ENCODE peak calls at places on chromosomes 6 and 20, in seven cellular contexts. One of them, this sample, is unnamed.

GRCh38 chr6:90079555-90080490 is 185.6 kb downstream of the GJA10 start:
- DNase-seq in stimulated activated CD8-positive, alpha-beta memory T cell treated with anti-CD3 and anti-CD28 coated beads, Interleukin-7, amount 100 ng/mL, for 4 hours: peak; percentile 46
- DNase-seq in anterior cingulate cortex: no peak
- DNase-seq in BE2C: no peak
- DNase-seq in amniotic epithelial cell: no peak
- DNase-seq in non-pigmented ciliary epithelial cell: no peak
- DNase-seq in T1000: no peak
- DNase-seq in this sample: no peak

GRCh38 chr20:10505320-10506226 is 70.5 kb downstream of the SLX4IP start:
- DNase-seq in stimulated activated CD8-positive, alpha-beta memory T cell treated with anti-CD3 and anti-CD28 coated beads, Interleukin-7, amount 100 ng/mL, for 4 hours: no peak
- DNase-seq in anterior cingulate cortex: no peak
- DNase-seq in BE2C: no peak
- DNase-seq in amniotic epithelial cell: peak; percentile 96
- DNase-seq in non-pigmented ciliary epithelial cell: no peak
- DNase-seq in T1000: no peak
- DNase-seq in this sample: no peak

GRCh38 chr6:33755070-33755869 is 8.6 kb upstream of the IP6K3 start:
- DNase-seq in stimulated activated CD8-positive, alpha-beta memory T cell treated with anti-CD3 and anti-CD28 coated beads, Interleukin-7, amount 100 ng/mL, for 4 hours: no peak
- DNase-seq in anterior cingulate cortex: no peak
- DNase-seq in BE2C: peak; percentile 42
- DNase-seq in amniotic epithelial cell: no peak
- DNase-seq in non-pigmented ciliary epithelial cell: no peak
- DNase-seq in T1000: no peak
- DNase-seq in this sample: no peak

GRCh38 chr6:9933674-9934073 is 481.2 kb downstream of the TFAP2A start:
- DNase-seq in stimulated activated CD8-positive, alpha-beta memory T cell treated with anti-CD3 and anti-CD28 coated beads, Interleukin-7, amount 100 ng/mL, for 4 hours: no peak
- DNase-seq in anterior cingulate cortex: no peak
- DNase-seq in BE2C: no peak
- DNase-seq in amniotic epithelial cell: no peak
- DNase-seq in non-pigmented ciliary epithelial cell: no peak
- DNase-seq in T1000: no peak
- DNase-seq in this sample: no peak

GRCh38 chr6:37696841-37697735 is 595 bp downstream of the MDGA1 start:
- DNase-seq in stimulated activated CD8-positive, alpha-beta memory T cell treated with anti-CD3 and anti-CD28 coated beads, Interleukin-7, amount 100 ng/mL, for 4 hours: no peak
- DNase-seq in anterior cingulate cortex: no peak
- DNase-seq in BE2C: peak; percentile 52
- DNase-seq in amniotic epithelial cell: no peak
- DNase-seq in non-pigmented ciliary epithelial cell: no peak
- DNase-seq in T1000: no peak
- DNase-seq in this sample: no peak

GRCh38 chr20:56360133-56360898 is 1.5 kb downstream of the FAM210B start:
- DNase-seq in stimulated activated CD8-positive, alpha-beta memory T cell treated with anti-CD3 and anti-CD28 coated beads, Interleukin-7, amount 100 ng/mL, for 4 hours: no peak
- DNase-seq in anterior cingulate cortex: no peak
- DNase-seq in BE2C: no peak
- DNase-seq in amniotic epithelial cell: peak; percentile 35
- DNase-seq in non-pigmented ciliary epithelial cell: no peak
- DNase-seq in T1000: no peak
- DNase-seq in this sample: no peak

GRCh38 chr20:38307371-38308046 is 3.6 kb downstream of the BPI start:
- DNase-seq in stimulated activated CD8-positive, alpha-beta memory T cell treated with anti-CD3 and anti-CD28 coated beads, Interleukin-7, amount 100 ng/mL, for 4 hours: no peak
- DNase-seq in anterior cingulate cortex: no peak
- DNase-seq in BE2C: no peak
- DNase-seq in amniotic epithelial cell: peak; percentile 77
- DNase-seq in non-pigmented ciliary epithelial cell: peak; percentile 66
- DNase-seq in T1000: no peak
- DNase-seq in this sample: no peak

GRCh38 chr6:33934726-33935270 is 131.0 kb upstream of the MLN start:
- DNase-seq in stimulated activated CD8-positive, alpha-beta memory T cell treated with anti-CD3 and anti-CD28 coated beads, Interleukin-7, amount 100 ng/mL, for 4 hours: no peak
- DNase-seq in anterior cingulate cortex: no peak
- DNase-seq in BE2C: no peak
- DNase-seq in amniotic epithelial cell: no peak
- DNase-seq in non-pigmented ciliary epithelial cell: no peak
- DNase-seq in T1000: no peak
- DNase-seq in this sample: no peak

GRCh38 chr6:4344317-4344899 is 209.0 kb upstream of the ECI2 start:
- DNase-seq in stimulated activated CD8-positive, alpha-beta memory T cell treated with anti-CD3 and anti-CD28 coated beads, Interleukin-7, amount 100 ng/mL, for 4 hours: no peak
- DNase-seq in anterior cingulate cortex: no peak
- DNase-seq in BE2C: no peak
- DNase-seq in amniotic epithelial cell: peak; percentile 35
- DNase-seq in non-pigmented ciliary epithelial cell: no peak
- DNase-seq in T1000: no peak
- DNase-seq in this sample: no peak

GRCh38 chr6:118722820-118723526 is 71.6 kb upstream of the CEP85L start:
- DNase-seq in stimulated activated CD8-positive, alpha-beta memory T cell treated with anti-CD3 and anti-CD28 coated beads, Interleukin-7, amount 100 ng/mL, for 4 hours: no peak
- DNase-seq in anterior cingulate cortex: no peak
- DNase-seq in BE2C: no peak
- DNase-seq in amniotic epithelial cell: no peak
- DNase-seq in non-pigmented ciliary epithelial cell: no peak
- DNase-seq in T1000: no peak
- DNase-seq in this sample: no peak

GRCh38 chr6:3317741-3318211 is 59.0 kb downstream of the PSMG4 start:
- DNase-seq in stimulated activated CD8-positive, alpha-beta memory T cell treated with anti-CD3 and anti-CD28 coated beads, Interleukin-7, amount 100 ng/mL, for 4 hours: no peak
- DNase-seq in anterior cingulate cortex: no peak
- DNase-seq in BE2C: no peak
- DNase-seq in amniotic epithelial cell: no peak
- DNase-seq in non-pigmented ciliary epithelial cell: no peak
- DNase-seq in T1000: no peak
- DNase-seq in this sample: no peak

GRCh38 chr6:104642871-104643270 is 216.8 kb downstream of the HACE1 start:
- DNase-seq in stimulated activated CD8-positive, alpha-beta memory T cell treated with anti-CD3 and anti-CD28 coated beads, Interleukin-7, amount 100 ng/mL, for 4 hours: no peak
- DNase-seq in anterior cingulate cortex: no peak
- DNase-seq in BE2C: no peak
- DNase-seq in amniotic epithelial cell: no peak
- DNase-seq in non-pigmented ciliary epithelial cell: no peak
- DNase-seq in T1000: no peak
- DNase-seq in this sample: no peak

GRCh38 chr6:39225946-39226437 is 3.3 kb downstream of the KCNK5 start:
- DNase-seq in stimulated activated CD8-positive, alpha-beta memory T cell treated with anti-CD3 and anti-CD28 coated beads, Interleukin-7, amount 100 ng/mL, for 4 hours: peak; percentile 48
- DNase-seq in anterior cingulate cortex: no peak
- DNase-seq in BE2C: no peak
- DNase-seq in amniotic epithelial cell: no peak
- DNase-seq in non-pigmented ciliary epithelial cell: no peak
- DNase-seq in T1000: no peak
- DNase-seq in this sample: no peak

GRCh38 chr6:52305385-52305784 is 20.8 kb upstream of the MCM3 start:
- DNase-seq in stimulated activated CD8-positive, alpha-beta memory T cell treated with anti-CD3 and anti-CD28 coated beads, Interleukin-7, amount 100 ng/mL, for 4 hours: no peak
- DNase-seq in anterior cingulate cortex: no peak
- DNase-seq in BE2C: no peak
- DNase-seq in amniotic epithelial cell: no peak
- DNase-seq in non-pigmented ciliary epithelial cell: no peak
- DNase-seq in T1000: no peak
- DNase-seq in this sample: no peak

GRCh38 chr6:91352878-91353277 is 766.0 kb upstream of the MAP3K7 start:
- DNase-seq in stimulated activated CD8-positive, alpha-beta memory T cell treated with anti-CD3 and anti-CD28 coated beads, Interleukin-7, amount 100 ng/mL, for 4 hours: no peak
- DNase-seq in anterior cingulate cortex: no peak
- DNase-seq in BE2C: no peak
- DNase-seq in amniotic epithelial cell: peak; percentile 26
- DNase-seq in non-pigmented ciliary epithelial cell: no peak
- DNase-seq in T1000: no peak
- DNase-seq in this sample: no peak

GRCh38 chr6:37053683-37054082 is 48.2 kb downstream of the FGD2 start:
- DNase-seq in stimulated activated CD8-positive, alpha-beta memory T cell treated with anti-CD3 and anti-CD28 coated beads, Interleukin-7, amount 100 ng/mL, for 4 hours: no peak
- DNase-seq in anterior cingulate cortex: no peak
- DNase-seq in BE2C: no peak
- DNase-seq in amniotic epithelial cell: no peak
- DNase-seq in non-pigmented ciliary epithelial cell: no peak
- DNase-seq in T1000: no peak
- DNase-seq in this sample: no peak

GRCh38 chr6:148455674-148456559 is 113.3 kb downstream of the SASH1 start:
- DNase-seq in stimulated activated CD8-positive, alpha-beta memory T cell treated with anti-CD3 and anti-CD28 coated beads, Interleukin-7, amount 100 ng/mL, for 4 hours: no peak
- DNase-seq in anterior cingulate cortex: peak; percentile 58
- DNase-seq in BE2C: no peak
- DNase-seq in amniotic epithelial cell: no peak
- DNase-seq in non-pigmented ciliary epithelial cell: no peak
- DNase-seq in T1000: no peak
- DNase-seq in this sample: no peak

GRCh38 chr6:168127384-168127868 is 48.4 kb upstream of the FRMD1 start:
- DNase-seq in stimulated activated CD8-positive, alpha-beta memory T cell treated with anti-CD3 and anti-CD28 coated beads, Interleukin-7, amount 100 ng/mL, for 4 hours: no peak
- DNase-seq in anterior cingulate cortex: no peak
- DNase-seq in BE2C: no peak
- DNase-seq in amniotic epithelial cell: no peak
- DNase-seq in non-pigmented ciliary epithelial cell: no peak
- DNase-seq in T1000: no peak
- DNase-seq in this sample: no peak

GRCh38 chr6:166775180-166775922 is 148.3 kb upstream of the RPS6KA2 start:
- DNase-seq in stimulated activated CD8-positive, alpha-beta memory T cell treated with anti-CD3 and anti-CD28 coated beads, Interleukin-7, amount 100 ng/mL, for 4 hours: peak; percentile 38
- DNase-seq in anterior cingulate cortex: peak; percentile 15
- DNase-seq in BE2C: peak; percentile 62
- DNase-seq in amniotic epithelial cell: peak; percentile 62
- DNase-seq in non-pigmented ciliary epithelial cell: peak; percentile 32
- DNase-seq in T1000: no peak
- DNase-seq in this sample: peak; percentile 69

GRCh38 chr6:143538374-143538773 is 26.9 kb upstream of the FUCA2 start:
- DNase-seq in stimulated activated CD8-positive, alpha-beta memory T cell treated with anti-CD3 and anti-CD28 coated beads, Interleukin-7, amount 100 ng/mL, for 4 hours: no peak
- DNase-seq in anterior cingulate cortex: no peak
- DNase-seq in BE2C: no peak
- DNase-seq in amniotic epithelial cell: no peak
- DNase-seq in non-pigmented ciliary epithelial cell: no peak
- DNase-seq in T1000: no peak
- DNase-seq in this sample: no peak

GRCh38 chr20:49712918-49713778 is 530 bp downstream of the B4GALT5 start:
- DNase-seq in stimulated activated CD8-positive, alpha-beta memory T cell treated with anti-CD3 and anti-CD28 coated beads, Interleukin-7, amount 100 ng/mL, for 4 hours: no peak
- DNase-seq in anterior cingulate cortex: peak; percentile 44
- DNase-seq in BE2C: peak; percentile 43
- DNase-seq in amniotic epithelial cell: no peak
- DNase-seq in non-pigmented ciliary epithelial cell: no peak
- DNase-seq in T1000: peak; percentile 81
- DNase-seq in this sample: no peak

GRCh38 chr20:17869295-17869994 is 99.1 kb downstream of the SNX5 start:
- DNase-seq in stimulated activated CD8-positive, alpha-beta memory T cell treated with anti-CD3 and anti-CD28 coated beads, Interleukin-7, amount 100 ng/mL, for 4 hours: no peak
- DNase-seq in anterior cingulate cortex: no peak
- DNase-seq in BE2C: no peak
- DNase-seq in amniotic epithelial cell: no peak
- DNase-seq in non-pigmented ciliary epithelial cell: no peak
- DNase-seq in T1000: no peak
- DNase-seq in this sample: no peak

GRCh38 chr6:1735239-1735803 is 125.6 kb downstream of the FOXC1 start:
- DNase-seq in stimulated activated CD8-positive, alpha-beta memory T cell treated with anti-CD3 and anti-CD28 coated beads, Interleukin-7, amount 100 ng/mL, for 4 hours: no peak
- DNase-seq in anterior cingulate cortex: no peak
- DNase-seq in BE2C: no peak
- DNase-seq in amniotic epithelial cell: no peak
- DNase-seq in non-pigmented ciliary epithelial cell: no peak
- DNase-seq in T1000: no peak
- DNase-seq in this sample: no peak

GRCh38 chr20:50815162-50815989 is 20.5 kb downstream of the BCAS4 start:
- DNase-seq in stimulated activated CD8-positive, alpha-beta memory T cell treated with anti-CD3 and anti-CD28 coated beads, Interleukin-7, amount 100 ng/mL, for 4 hours: no peak
- DNase-seq in anterior cingulate cortex: no peak
- DNase-seq in BE2C: no peak
- DNase-seq in amniotic epithelial cell: peak; percentile 40
- DNase-seq in non-pigmented ciliary epithelial cell: peak; percentile 60
- DNase-seq in T1000: no peak
- DNase-seq in this sample: no peak

GRCh38 chr6:47075741-47076421 is 33.7 kb upstream of the ADGRF1 start:
- DNase-seq in stimulated activated CD8-positive, alpha-beta memory T cell treated with anti-CD3 and anti-CD28 coated beads, Interleukin-7, amount 100 ng/mL, for 4 hours: no peak
- DNase-seq in anterior cingulate cortex: no peak
- DNase-seq in BE2C: no peak
- DNase-seq in amniotic epithelial cell: no peak
- DNase-seq in non-pigmented ciliary epithelial cell: no peak
- DNase-seq in T1000: no peak
- DNase-seq in this sample: no peak

GRCh38 chr20:59723607-59724456 is 119.5 kb downstream of the PHACTR3 start:
- DNase-seq in stimulated activated CD8-positive, alpha-beta memory T cell treated with anti-CD3 and anti-CD28 coated beads, Interleukin-7, amount 100 ng/mL, for 4 hours: no peak
- DNase-seq in anterior cingulate cortex: no peak
- DNase-seq in BE2C: no peak
- DNase-seq in amniotic epithelial cell: no peak
- DNase-seq in non-pigmented ciliary epithelial cell: no peak
- DNase-seq in T1000: no peak
- DNase-seq in this sample: no peak

GRCh38 chr6:82017316-82017715 is 230.2 kb downstream of the IBTK start:
- DNase-seq in stimulated activated CD8-positive, alpha-beta memory T cell treated with anti-CD3 and anti-CD28 coated beads, Interleukin-7, amount 100 ng/mL, for 4 hours: no peak
- DNase-seq in anterior cingulate cortex: no peak
- DNase-seq in BE2C: no peak
- DNase-seq in amniotic epithelial cell: peak; percentile 99
- DNase-seq in non-pigmented ciliary epithelial cell: no peak
- DNase-seq in T1000: peak; percentile 65
- DNase-seq in this sample: peak; percentile 94

GRCh38 chr20:24382775-24383174 is 86.7 kb upstream of the SYNDIG1 start:
- DNase-seq in stimulated activated CD8-positive, alpha-beta memory T cell treated with anti-CD3 and anti-CD28 coated beads, Interleukin-7, amount 100 ng/mL, for 4 hours: no peak
- DNase-seq in anterior cingulate cortex: no peak
- DNase-seq in BE2C: peak; percentile 72
- DNase-seq in amniotic epithelial cell: no peak
- DNase-seq in non-pigmented ciliary epithelial cell: no peak
- DNase-seq in T1000: no peak
- DNase-seq in this sample: no peak

GRCh38 chr20:58577139-58577806 is 62.1 kb upstream of the APCDD1L start:
- DNase-seq in stimulated activated CD8-positive, alpha-beta memory T cell treated with anti-CD3 and anti-CD28 coated beads, Interleukin-7, amount 100 ng/mL, for 4 hours: no peak
- DNase-seq in anterior cingulate cortex: no peak
- DNase-seq in BE2C: no peak
- DNase-seq in amniotic epithelial cell: no peak
- DNase-seq in non-pigmented ciliary epithelial cell: no peak
- DNase-seq in T1000: no peak
- DNase-seq in this sample: no peak

GRCh38 chr6:137978252-137978896 is 111.3 kb downstream of the TNFAIP3 start:
- DNase-seq in stimulated activated CD8-positive, alpha-beta memory T cell treated with anti-CD3 and anti-CD28 coated beads, Interleukin-7, amount 100 ng/mL, for 4 hours: no peak
- DNase-seq in anterior cingulate cortex: no peak
- DNase-seq in BE2C: no peak
- DNase-seq in amniotic epithelial cell: no peak
- DNase-seq in non-pigmented ciliary epithelial cell: no peak
- DNase-seq in T1000: peak; percentile 25
- DNase-seq in this sample: no peak

GRCh38 chr6:168122011-168122410 is 43.0 kb upstream of the FRMD1 start:
- DNase-seq in stimulated activated CD8-positive, alpha-beta memory T cell treated with anti-CD3 and anti-CD28 coated beads, Interleukin-7, amount 100 ng/mL, for 4 hours: no peak
- DNase-seq in anterior cingulate cortex: no peak
- DNase-seq in BE2C: no peak
- DNase-seq in amniotic epithelial cell: no peak
- DNase-seq in non-pigmented ciliary epithelial cell: no peak
- DNase-seq in T1000: no peak
- DNase-seq in this sample: no peak

GRCh38 chr6:37987008-37987407 is 167.5 kb downstream of the ZFAND3 start:
- DNase-seq in stimulated activated CD8-positive, alpha-beta memory T cell treated with anti-CD3 and anti-CD28 coated beads, Interleukin-7, amount 100 ng/mL, for 4 hours: no peak
- DNase-seq in anterior cingulate cortex: no peak
- DNase-seq in BE2C: no peak
- DNase-seq in amniotic epithelial cell: peak; percentile 62
- DNase-seq in non-pigmented ciliary epithelial cell: no peak
- DNase-seq in T1000: no peak
- DNase-seq in this sample: peak; percentile 18

GRCh38 chr20:62925420-62926228 is 681 bp downstream of the DIDO1 start:
- DNase-seq in stimulated activated CD8-positive, alpha-beta memory T cell treated with anti-CD3 and anti-CD28 coated beads, Interleukin-7, amount 100 ng/mL, for 4 hours: no peak
- DNase-seq in anterior cingulate cortex: peak; percentile 45
- DNase-seq in BE2C: no peak
- DNase-seq in amniotic epithelial cell: no peak
- DNase-seq in non-pigmented ciliary epithelial cell: no peak
- DNase-seq in T1000: no peak
- DNase-seq in this sample: no peak

GRCh38 chr20:18904624-18905023 is 91.0 kb downstream of the SCP2D1 start:
- DNase-seq in stimulated activated CD8-positive, alpha-beta memory T cell treated with anti-CD3 and anti-CD28 coated beads, Interleukin-7, amount 100 ng/mL, for 4 hours: no peak
- DNase-seq in anterior cingulate cortex: no peak
- DNase-seq in BE2C: no peak
- DNase-seq in amniotic epithelial cell: no peak
- DNase-seq in non-pigmented ciliary epithelial cell: no peak
- DNase-seq in T1000: no peak
- DNase-seq in this sample: no peak